ENCODE peak calls at places on chromosomes 11 and 22, in seven cellular contexts. U is IMR-90, I is mesenchymal stem cell, G is neuronal stem cell, B is H9, X is H1, Y is trophoblast cell. Z is an unnamed sample.
A peak's percentile ranks its signal among the peaks of the same experiment; 100 is the strongest.

GRCh38 chr11:124801014-124801413 is 808 bp upstream of the MSANTD2 start:
- DNase-seq in X (no peak), B (no peak), I (peak; percentile 70), Y (peak; percentile 42), U (peak; percentile 39), G (no peak), Z (no peak)

GRCh38 chr11:57792870-57793269 is 31.3 kb downstream of the CTNND1 start:
- DNase-seq in X (no peak), B (no peak), I (peak; percentile 33), U (no peak), G (no peak), Y (no peak), Z (no peak)

GRCh38 chr22:39283312-39284141 is 35.9 kb downstream of the RPL3 start:
- DNase-seq in G (no peak), U (peak; percentile 26), X (no peak), Y (peak; percentile 98), I (peak; percentile 93), B (no peak), Z (no peak)

GRCh38 chr11:32597914-32598313 is 14.3 kb downstream of the EIF3M start:
- DNase-seq in X (no peak), I (no peak), U (no peak), Y (no peak), B (no peak), G (peak; percentile 40), Z (no peak)

GRCh38 chr22:31080848-31081649 is at the start of gene SMTN:
- DNase-seq in Y (peak; percentile 90), G (peak; percentile 93), B (peak; percentile 94), X (peak; percentile 99), I (peak; percentile 92), U (peak; percentile 85), Z (peak; percentile 96)

GRCh38 chr11:76094729-76095128 is 111.6 kb downstream of the WNT11 start:
- DNase-seq in Y (no peak), G (no peak), U (no peak), B (no peak), X (no peak), I (no peak), Z (no peak)

GRCh38 chr11:95659088-95659487 is 130.5 kb downstream of the FAM76B start:
- DNase-seq in Y (no peak), B (no peak), U (peak; percentile 72), X (no peak), G (no peak), I (peak; percentile 69), Z (no peak)

GRCh38 chr11:74466916-74467885 is at the start of gene KCNE3:
- DNase-seq in X (peak; percentile 58), Y (no peak), B (peak; percentile 63), U (no peak), I (peak; percentile 16), G (no peak), Z (peak; percentile 72)

GRCh38 chr11:32176223-32176811 is 85.4 kb downstream of the RCN1 start:
- DNase-seq in Y (peak; percentile 84), I (peak; percentile 80), U (peak; percentile 76), X (peak; percentile 91), G (peak; percentile 91), B (peak; percentile 87), Z (peak; percentile 91)

GRCh38 chr22:29702025-29702930 is 17.5 kb upstream of the CABP7 start:
- DNase-seq in B (no peak), Y (no peak), G (no peak), U (peak; percentile 11), I (no peak), X (no peak), Z (peak; percentile 54)

GRCh38 chr22:29700949-29701927 is 18.6 kb upstream of the CABP7 start:
- DNase-seq in Y (peak; percentile 47), G (no peak), I (peak; percentile 32), U (peak; percentile 34), X (no peak), B (peak; percentile 72), Z (peak; percentile 70)

GRCh38 chr22:29702931-29703594 is 16.7 kb upstream of the CABP7 start:
- DNase-seq in I (no peak), Y (no peak), B (no peak), U (no peak), G (no peak), X (no peak), Z (no peak)

GRCh38 chr22:29697853-29698598 is 21.8 kb upstream of the CABP7 start:
- DNase-seq in I (no peak), X (no peak), Y (no peak), B (no peak), G (no peak), U (no peak), Z (no peak)

GRCh38 chr22:29700206-29700948 is 19.4 kb upstream of the CABP7 start:
- DNase-seq in Y (peak; percentile 52), X (no peak), U (peak; percentile 31), I (no peak), G (no peak), B (no peak), Z (no peak)
- H3K4ac ChIP-seq in Y (no peak overlapping the region), X (no peak overlapping the region), U (no peak overlapping the region), I (no peak overlapping the region), G (no peak overlapping the region), B (no peak overlapping the region), Z (no peak overlapping the region)

GRCh38 chr22:50467341-50467740 is 7.5 kb downstream of the SBF1 start:
- DNase-seq in Y (no peak), B (no peak), I (no peak), X (no peak), G (no peak), U (no peak), Z (no peak)
- H3K4ac ChIP-seq in Y (no peak overlapping the region), B (no peak overlapping the region), I (no peak overlapping the region), X (no peak overlapping the region), G (no peak overlapping the region), U (no peak overlapping the region), Z (no peak overlapping the region)

DNA sequence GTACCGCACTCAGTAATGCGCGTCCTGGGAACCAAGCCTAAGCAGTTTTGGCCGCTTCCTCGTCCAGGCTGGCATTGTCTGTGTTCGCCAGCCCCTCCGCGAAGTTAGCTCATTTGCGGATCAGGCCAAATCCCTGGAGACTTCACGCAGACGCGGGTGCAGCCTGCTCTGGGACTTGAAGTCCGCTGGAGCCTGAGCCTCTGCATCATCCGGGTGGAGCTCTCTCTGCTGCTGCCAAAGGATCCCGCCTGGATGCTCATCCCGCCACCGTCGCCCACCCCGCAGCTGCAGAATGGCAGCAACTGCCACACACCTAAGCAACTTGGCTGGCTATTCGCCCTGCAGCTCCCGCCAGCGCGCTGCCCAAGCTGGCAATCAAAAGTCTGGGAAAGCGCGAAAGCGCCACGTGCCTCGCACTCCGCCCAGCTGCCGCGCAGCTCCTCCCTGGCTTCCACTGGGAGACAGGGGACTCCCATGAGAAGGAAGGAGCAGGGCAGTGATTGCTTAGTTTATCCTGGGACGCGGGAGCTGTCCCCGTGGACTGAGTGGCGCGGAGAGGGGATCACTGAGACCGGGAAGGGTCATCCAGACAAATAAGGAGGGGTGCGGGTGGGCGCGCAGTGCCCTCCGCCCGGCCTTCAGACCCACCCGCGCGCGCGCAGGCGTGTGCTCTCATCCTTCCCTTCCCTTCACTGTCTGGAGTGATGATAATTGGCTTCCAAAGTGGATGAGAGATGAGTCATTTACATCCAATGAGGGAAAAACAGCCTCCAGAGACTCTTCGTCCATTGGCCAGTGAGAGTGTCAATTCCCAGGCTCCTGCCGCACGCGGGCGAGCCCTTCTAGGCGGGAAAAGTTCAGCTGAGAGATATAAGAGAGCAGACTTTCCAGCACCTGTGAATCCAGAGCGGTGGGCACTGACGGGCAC is 23.2 kb upstream of the GLYATL1B start:
- DNase-seq in X (no peak), Y (no peak), B (peak; percentile 36), U (no peak), I (no peak), G (no peak), Z (peak; percentile 22)
- H3K4ac ChIP-seq in X (no peak overlapping the region), Y (no peak overlapping the region), B (no peak overlapping the region), U (no peak overlapping the region), I (no peak overlapping the region), G (no peak overlapping the region), Z (no peak overlapping the region)

GRCh38 chr11:2169626-2170570 is 1.7 kb downstream of the TH start:
- DNase-seq in X (no peak), G (no peak), I (no peak), U (no peak), Y (no peak), B (no peak), Z (no peak)
- H3K4ac ChIP-seq in X (no peak overlapping the region), G (peak overlapping the region; percentile 76), I (no peak overlapping the region), U (no peak overlapping the region), Y (no peak overlapping the region), B (no peak overlapping the region), Z (no peak overlapping the region)